ENCODE peak calls at places on chromosomes 6 and 20, in ten cellular contexts. T is fibroblast of lung; N is GM06990; G is CD4-positive, alpha-beta T cell; K is breast epithelium; A is AG09309; L is cardiac fibroblast; S is nephron progenitor cell; Q is fibroblast of mammary gland; E is Peyer's patch. O is an unnamed sample.

GRCh38 chr6:125154184-125155135 is 887 bp downstream of the TPD52L1 start:
- DNase-seq in L (peak), G (no peak), T (peak), Q (peak), N (peak), A (no peak), S (peak), K (peak), E (peak), O (peak)

GRCh38 chr6:84764332-84765049 is at the start of gene TBX18:
- DNase-seq in K (peak), E (peak), N (no peak), Q (peak), A (peak), T (peak), S (peak), G (no peak), L (peak), O (peak)

GRCh38 chr20:11906626-11907480 is 10.8 kb upstream of the BTBD3 start:
- DNase-seq in A (no peak), Q (no peak), S (no peak), K (no peak), G (no peak), E (no peak), T (peak), L (no peak), N (no peak), O (no peak)

GRCh38 chr6:132962936-132963579 is 148.7 kb downstream of the RPS12 start:
- DNase-seq in N (no peak), A (peak), Q (peak), T (peak), E (peak), S (peak), G (peak), L (peak), K (peak), O (peak)

GRCh38 chr6:7401103-7401502 is 11.5 kb downstream of the RIOK1 start:
- DNase-seq in Q (peak), A (peak), G (no peak), S (no peak), E (no peak), L (peak), T (peak), K (no peak), N (no peak), O (no peak)

GRCh38 chr6:32883789-32884188 is 29.8 kb downstream of the PSMB9 start:
- DNase-seq in K (no peak), L (peak), S (no peak), Q (peak), A (peak), T (peak), E (no peak), N (no peak), G (no peak), O (peak)

GRCh38 chr20:4109307-4109564 is 93.9 kb upstream of the RNF24 start:
- DNase-seq in G (no peak), N (no peak), Q (no peak), A (no peak), K (no peak), S (no peak), E (no peak), T (no peak), L (no peak), O (no peak)

GRCh38 chr20:24034820-24035219 is 46.2 kb upstream of the GGTLC1 start:
- DNase-seq in S (no peak), Q (no peak), K (no peak), N (no peak), E (no peak), G (no peak), L (peak), A (no peak), T (no peak), O (peak)

GRCh38 chr6:39189915-39190544 is 39.2 kb downstream of the KCNK5 start:
- DNase-seq in N (no peak), L (no peak), Q (no peak), T (no peak), G (no peak), K (no peak), A (no peak), S (peak), E (peak), O (peak)

GRCh38 chr20:38222923-38223742 is 37.4 kb downstream of the KIAA1755 start:
- DNase-seq in N (no peak), Q (no peak), G (no peak), S (no peak), L (no peak), A (no peak), K (no peak), T (no peak), E (no peak), O (no peak)

GRCh38 chr6:32580593-32580992 is 9.1 kb downstream of the HLA-DRB1 start:
- DNase-seq in K (no peak), E (no peak), N (no peak), G (no peak), Q (no peak), L (no peak), A (no peak), S (no peak), T (no peak), O (no peak)

GRCh38 chr20:61605283-61605682 is 353.2 kb downstream of the CDH4 start:
- DNase-seq in L (no peak), S (no peak), N (no peak), G (no peak), A (no peak), T (no peak), Q (no peak), E (no peak), K (no peak), O (no peak)

GRCh38 chr6:30816791-30817739 is 67.3 kb upstream of the DDR1 start:
- DNase-seq in S (no peak), L (no peak), A (no peak), Q (no peak), G (no peak), K (no peak), E (no peak), N (peak), T (no peak), O (no peak)

GRCh38 chr6:139433647-139434419 is 59.4 kb upstream of the CITED2 start:
- DNase-seq in L (peak), Q (peak), K (no peak), S (no peak), E (no peak), N (no peak), G (no peak), A (no peak), T (peak), O (no peak)

GRCh38 chr6:135812085-135812526 is 39.4 kb upstream of the PDE7B start:
- DNase-seq in E (no peak), L (peak), A (no peak), S (no peak), N (no peak), G (no peak), K (no peak), Q (peak), T (peak), O (no peak)

GRCh38 chr20:2984028-2984501 is 59.4 kb upstream of the GNRH2 start:
- DNase-seq in A (no peak), L (no peak), E (no peak), K (no peak), T (no peak), Q (no peak), N (peak), G (no peak), S (no peak), O (no peak)

GRCh38 chr6:104954091-104954797 is 2.7 kb upstream of the LIN28B start:
- DNase-seq in N (no peak), A (no peak), S (no peak), T (no peak), L (no peak), E (no peak), Q (no peak), K (no peak), G (no peak), O (no peak)

GRCh38 chr6:137237413-137238170 is 18.4 kb upstream of the IFNGR1 start:
- DNase-seq in L (peak), S (no peak), K (no peak), N (no peak), A (peak), E (no peak), G (no peak), Q (peak), T (peak), O (no peak)

GRCh38 chr6:137736048-137736846 is 130.8 kb upstream of the TNFAIP3 start:
- DNase-seq in E (no peak), Q (peak), K (no peak), N (peak), T (peak), G (peak), L (no peak), S (no peak), A (no peak), O (no peak)

GRCh38 chr6:20817806-20818320 is 283.6 kb downstream of the CDKAL1 start:
- DNase-seq in A (no peak), K (no peak), S (no peak), G (no peak), L (peak), N (no peak), T (peak), E (no peak), Q (peak), O (no peak)

GRCh38 chr20:48578397-48579098 is 249.3 kb downstream of the PREX1 start:
- DNase-seq in A (no peak), L (no peak), N (no peak), K (peak), Q (no peak), T (no peak), E (no peak), G (no peak), S (no peak), O (no peak)

GRCh38 chr20:6635034-6635736 is 132.3 kb upstream of the BMP2 start:
- DNase-seq in E (no peak), A (no peak), K (no peak), T (peak), G (no peak), Q (peak), S (no peak), N (no peak), L (peak), O (no peak)

GRCh38 chr6:148867851-148868250 is 121.0 kb downstream of the UST start:
- DNase-seq in Q (peak), L (peak), T (no peak), E (no peak), S (no peak), G (no peak), A (no peak), N (no peak), K (no peak), O (no peak)

GRCh38 chr20:57277398-57278105 is 11.1 kb upstream of the BMP7 start:
- DNase-seq in G (no peak), A (no peak), E (no peak), S (no peak), N (no peak), T (no peak), K (no peak), Q (no peak), L (no peak), O (no peak)

GRCh38 chr6:168232046-168232445 is 87.5 kb downstream of the DACT2 start:
- DNase-seq in Q (no peak), T (no peak), E (no peak), L (no peak), K (no peak), S (no peak), A (no peak), G (no peak), N (no peak), O (no peak)

GRCh38 chr20:4666001-4666470 is 55.7 kb upstream of the PRND start:
- DNase-seq in T (peak), S (no peak), L (peak), E (peak), Q (peak), K (no peak), A (no peak), N (no peak), G (peak), O (peak)

GRCh38 chr6:33018904-33019303 is 9.5 kb upstream of the HLA-DOA start:
- DNase-seq in S (no peak), K (no peak), A (peak), Q (peak), T (no peak), G (no peak), L (peak), N (peak), E (peak), O (peak)

GRCh38 chr6:147759088-147759487 is 250.6 kb downstream of the SAMD5 start:
- DNase-seq in K (no peak), A (peak), E (no peak), N (no peak), G (no peak), S (no peak), L (no peak), T (no peak), Q (peak), O (no peak)

GRCh38 chr6:124743420-124743819 is 218.8 kb upstream of the RNF217 start:
- DNase-seq in K (no peak), G (no peak), Q (no peak), T (no peak), A (no peak), N (no peak), S (no peak), L (no peak), E (no peak), O (no peak)

GRCh38 chr6:2147737-2148448 is 97.5 kb downstream of the GMDS start:
- DNase-seq in G (no peak), A (no peak), Q (peak), T (peak), S (no peak), L (peak), N (no peak), K (no peak), E (no peak), O (no peak)

GRCh38 chr6:137849709-137850093 is 17.4 kb upstream of the TNFAIP3 start:
- DNase-seq in E (no peak), S (no peak), T (no peak), A (no peak), Q (no peak), G (no peak), K (no peak), N (no peak), L (peak), O (no peak)

GRCh38 chr6:140499607-140500006 is 1125.2 kb upstream of the CITED2 start:
- DNase-seq in A (no peak), K (no peak), Q (no peak), E (no peak), S (no peak), T (no peak), L (no peak), N (no peak), G (no peak), O (no peak)

GRCh38 chr6:67877288-67877687 is 757.8 kb upstream of the ADGRB3 start:
- DNase-seq in E (no peak), N (no peak), K (no peak), S (no peak), L (no peak), T (no peak), A (no peak), Q (no peak), G (no peak), O (no peak)

DNA sequence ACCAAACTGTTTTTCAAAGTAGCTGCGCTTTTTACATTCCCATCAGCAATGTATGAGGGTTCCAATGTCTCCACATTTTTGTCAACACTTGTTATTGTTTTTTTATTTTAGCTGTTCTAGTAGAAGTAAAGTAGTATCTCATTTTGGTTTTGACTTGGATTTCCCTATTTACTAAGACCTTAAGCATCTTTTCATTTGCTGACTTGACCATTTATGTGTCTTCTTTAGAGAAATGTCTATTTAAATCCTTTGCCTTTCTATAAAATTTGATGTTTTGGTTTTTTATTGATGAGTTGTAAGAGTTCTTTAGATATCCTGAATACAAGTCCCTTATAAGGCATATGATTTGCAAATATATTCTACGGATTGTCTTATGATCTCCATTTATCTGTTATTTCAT is 110.6 kb downstream of the CD164 start:
- DNase-seq in S (no peak), L (no peak), K (no peak), G (no peak), Q (no peak), N (no peak), A (no peak), T (no peak), E (no peak), O (no peak)
- TF ChIP-seq CTCF in S (no peak), L (no peak), K (no peak), G (no peak), Q (no peak), N (no peak), A (no peak), T (no peak), E (no peak), O (no peak)

GRCh38 chr6:167129588-167129987 is 6.7 kb downstream of the CCR6 start:
- DNase-seq in Q (no peak), E (no peak), T (no peak), N (no peak), G (no peak), S (no peak), K (no peak), L (no peak), A (no peak), O (no peak)

GRCh38 chr6:167130008-167130677 is 7.2 kb downstream of the CCR6 start:
- DNase-seq in T (no peak), L (no peak), S (no peak), E (peak), Q (no peak), A (no peak), N (no peak), G (no peak), K (no peak), O (no peak)

GRCh38 chr6:167125950-167126349 is 3.1 kb downstream of the CCR6 start:
- DNase-seq in E (no peak), A (no peak), S (no peak), N (no peak), L (no peak), T (no peak), G (no peak), Q (no peak), K (no peak), O (no peak)

GRCh38 chr6:167129159-167129558 is 6.3 kb downstream of the CCR6 start:
- DNase-seq in T (no peak), E (no peak), A (no peak), N (peak), K (no peak), L (no peak), S (no peak), G (no peak), Q (no peak), O (no peak)

GRCh38 chr6:167127785-167128531 is 5.1 kb downstream of the CCR6 start:
- DNase-seq in A (no peak), K (no peak), G (no peak), Q (no peak), T (no peak), S (no peak), L (no peak), E (no peak), N (no peak), O (no peak)
- TF ChIP-seq CTCF in A (no peak), K (no peak), G (no peak), Q (no peak), T (no peak), S (no peak), L (no peak), E (no peak), N (peak), O (no peak)

GRCh38 chr6:44111434-44112417 is 15.5 kb downstream of the MRPL14 start:
- DNase-seq in E (peak), Q (no peak), K (no peak), A (no peak), S (no peak), L (no peak), T (no peak), G (no peak), N (no peak), O (no peak)

GRCh38 chr6:44110966-44111365 is 16.3 kb downstream of the MRPL14 start:
- DNase-seq in S (no peak), L (no peak), A (no peak), N (no peak), E (no peak), Q (no peak), T (no peak), K (no peak), G (no peak), O (no peak)

GRCh38 chr6:44115866-44116265 is 11.4 kb downstream of the MRPL14 start:
- DNase-seq in G (no peak), A (no peak), N (no peak), Q (peak), T (peak), K (no peak), E (no peak), L (peak), S (no peak), O (no peak)

GRCh38 chr6:44110005-44110681 is 17.1 kb downstream of the MRPL14 start:
- DNase-seq in A (no peak), N (no peak), L (no peak), E (no peak), T (no peak), K (no peak), G (no peak), Q (no peak), S (no peak), O (no peak)

DNA sequence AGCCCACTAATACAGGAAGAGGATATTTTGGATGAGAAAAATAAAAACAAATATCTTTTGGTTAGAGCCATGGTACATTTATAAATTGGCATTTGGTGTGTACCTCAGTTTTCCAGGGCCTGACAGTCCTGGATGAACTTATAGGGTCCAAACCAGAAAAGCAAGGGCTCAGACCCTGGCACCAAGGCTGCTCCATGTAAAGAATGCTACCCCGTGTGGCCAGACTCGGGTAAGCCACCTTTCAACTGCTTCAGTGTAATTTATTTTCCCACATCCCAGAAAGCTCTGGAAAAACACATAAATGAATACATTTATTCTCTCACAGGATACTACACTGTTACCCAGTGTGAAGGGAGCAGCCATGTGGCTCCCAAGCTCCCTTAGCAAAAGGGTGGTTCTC is 13.9 kb downstream of the MRPL14 start:
- DNase-seq in Q (no peak), S (no peak), G (no peak), T (no peak), L (no peak), A (no peak), K (no peak), E (no peak), N (no peak), O (no peak)
- TF ChIP-seq CTCF in Q (peak), S (peak), G (no peak), T (no peak), L (peak), A (peak), K (no peak), E (peak), N (peak), O (no peak)

DNA sequence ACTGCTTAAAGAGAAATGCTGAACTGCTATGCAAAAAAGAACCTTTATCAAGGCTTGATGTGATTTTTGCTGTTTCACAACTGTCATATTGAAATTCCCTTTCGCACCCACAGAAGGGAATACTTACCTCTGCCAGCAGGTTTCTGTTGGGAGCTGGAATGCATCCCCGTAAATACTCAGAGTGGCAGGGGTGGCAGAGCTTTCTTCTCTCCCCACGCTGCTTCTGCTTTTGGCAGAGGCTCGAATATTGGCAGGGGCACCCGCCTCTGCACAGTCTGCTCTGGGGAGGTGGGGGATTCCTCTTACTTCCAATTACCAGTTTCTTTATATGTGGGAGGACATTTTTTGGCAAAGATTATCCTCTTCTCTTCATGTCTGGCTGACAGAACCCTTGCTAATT is 28.4 kb downstream of the TMEM200A start:
- DNase-seq in K (no peak), Q (no peak), L (no peak), S (no peak), N (no peak), A (no peak), T (no peak), E (no peak), G (no peak), O (no peak)
- TF ChIP-seq CTCF in K (no peak), Q (no peak), L (no peak), S (no peak), N (no peak), A (no peak), T (no peak), E (no peak), G (no peak), O (no peak)

GRCh38 chr6:35080016-35080680 is 61.0 kb downstream of the TCP11 start:
- DNase-seq in T (no peak), A (no peak), E (peak), S (no peak), G (no peak), K (no peak), N (no peak), L (no peak), Q (no peak), O (no peak)

GRCh38 chr6:35082046-35082732 is 59.0 kb downstream of the TCP11 start:
- DNase-seq in S (no peak), A (no peak), Q (no peak), K (no peak), E (peak), T (no peak), L (no peak), G (no peak), N (no peak), O (no peak)

GRCh38 chr6:35079311-35080000 is 61.7 kb downstream of the TCP11 start:
- DNase-seq in K (peak), L (no peak), G (no peak), E (peak), T (no peak), Q (no peak), N (no peak), S (no peak), A (no peak), O (no peak)

GRCh38 chr6:35081426-35081851 is 59.7 kb downstream of the TCP11 start:
- DNase-seq in A (no peak), Q (no peak), N (no peak), L (no peak), G (no peak), S (no peak), K (no peak), T (peak), E (peak), O (no peak)

GRCh38 chr6:35080821-35081425 is 60.2 kb downstream of the TCP11 start:
- DNase-seq in T (no peak), N (no peak), S (no peak), Q (no peak), G (no peak), E (peak), L (no peak), K (no peak), A (no peak), O (peak)
- TF ChIP-seq CTCF in T (no peak), N (no peak), S (no peak), Q (no peak), G (no peak), E (no peak), L (no peak), K (no peak), A (no peak), O (no peak)

O was measured in body of pancreas.